ENCODE peak calls at places on chromosomes 5 and 9, in four cellular contexts. One of them, this sample, is unnamed.

GRCh38 chr9:128304971-128305288 is 17.3 kb downstream of the TRUB2 start:
- DNase-seq in IMR-90: peak
- DNase-seq in DND-41: no peak
- DNase-seq in neural progenitor cell: no peak
- DNase-seq in this sample: peak

GRCh38 chr5:166027582-166027981 is 2263.9 kb upstream of the WWC1 start:
- DNase-seq in IMR-90: no peak
- DNase-seq in DND-41: no peak
- DNase-seq in neural progenitor cell: no peak
- DNase-seq in this sample: no peak

GRCh38 chr5:167565555-167565954 is 725.9 kb upstream of the WWC1 start:
- DNase-seq in IMR-90: peak
- DNase-seq in DND-41: no peak
- DNase-seq in neural progenitor cell: peak
- DNase-seq in this sample: peak

GRCh38 chr5:170499621-170500020 is 4.2 kb upstream of the KCNIP1 start:
- DNase-seq in IMR-90: no peak
- DNase-seq in DND-41: no peak
- DNase-seq in neural progenitor cell: no peak
- DNase-seq in this sample: no peak

GRCh38 chr5:137622850-137623249 is 113.0 kb downstream of the KLHL3 start:
- DNase-seq in IMR-90: no peak
- DNase-seq in DND-41: no peak
- DNase-seq in neural progenitor cell: no peak
- DNase-seq in this sample: no peak

GRCh38 chr9:90188656-90189055 is 454.0 kb downstream of the DIRAS2 start:
- DNase-seq in IMR-90: no peak
- DNase-seq in DND-41: no peak
- DNase-seq in neural progenitor cell: no peak
- DNase-seq in this sample: no peak

GRCh38 chr5:113162770-113163169 is 186.2 kb downstream of the DCP2 start:
- DNase-seq in IMR-90: peak
- DNase-seq in DND-41: no peak
- DNase-seq in neural progenitor cell: no peak
- DNase-seq in this sample: peak

GRCh38 chr9:71676460-71676859 is 91.9 kb downstream of the CEMIP2 start:
- DNase-seq in IMR-90: no peak
- DNase-seq in DND-41: no peak
- DNase-seq in neural progenitor cell: no peak
- DNase-seq in this sample: no peak

GRCh38 chr5:1447772-1448361 is 2.6 kb upstream of the SLC6A3 start:
- DNase-seq in IMR-90: no peak
- DNase-seq in DND-41: peak
- DNase-seq in neural progenitor cell: no peak
- DNase-seq in this sample: no peak

GRCh38 chr5:64973226-64973625 is 204.5 kb downstream of the CWC27 start:
- DNase-seq in IMR-90: no peak
- DNase-seq in DND-41: no peak
- DNase-seq in neural progenitor cell: no peak
- DNase-seq in this sample: no peak

GRCh38 chr5:3862906-3863305 is 267.3 kb downstream of the IRX1 start:
- DNase-seq in IMR-90: no peak
- DNase-seq in DND-41: no peak
- DNase-seq in neural progenitor cell: no peak
- DNase-seq in this sample: no peak

GRCh38 chr9:122126340-122127333 is 32.9 kb downstream of the NDUFA8 start:
- DNase-seq in IMR-90: peak
- DNase-seq in DND-41: no peak
- DNase-seq in neural progenitor cell: peak
- DNase-seq in this sample: peak

GRCh38 chr5:112317866-112318265 is 101.2 kb downstream of the EPB41L4A start:
- DNase-seq in IMR-90: no peak
- DNase-seq in DND-41: no peak
- DNase-seq in neural progenitor cell: no peak
- DNase-seq in this sample: no peak

GRCh38 chr5:174794941-174795672 is 70.7 kb downstream of the MSX2 start:
- DNase-seq in IMR-90: no peak
- DNase-seq in DND-41: no peak
- DNase-seq in neural progenitor cell: peak
- DNase-seq in this sample: no peak

GRCh38 chr5:150506571-150507282 is 1.2 kb upstream of the NDST1 start:
- DNase-seq in IMR-90: no peak
- DNase-seq in DND-41: peak
- DNase-seq in neural progenitor cell: no peak
- DNase-seq in this sample: no peak

GRCh38 chr5:160957312-160957711 is 105.3 kb upstream of the ATP10B start:
- DNase-seq in IMR-90: no peak
- DNase-seq in DND-41: no peak
- DNase-seq in neural progenitor cell: no peak
- DNase-seq in this sample: no peak

GRCh38 chr9:93533863-93534262 is 42.5 kb upstream of the PHF2 start:
- DNase-seq in IMR-90: no peak
- DNase-seq in DND-41: no peak
- DNase-seq in neural progenitor cell: peak
- DNase-seq in this sample: no peak

GRCh38 chr5:121144764-121145163 is 680.7 kb downstream of the PRR16 start:
- DNase-seq in IMR-90: peak
- DNase-seq in DND-41: no peak
- DNase-seq in neural progenitor cell: no peak
- DNase-seq in this sample: peak

GRCh38 chr5:42498000-42498399 is 74.8 kb downstream of the GHR start:
- DNase-seq in IMR-90: no peak
- DNase-seq in DND-41: no peak
- DNase-seq in neural progenitor cell: no peak
- DNase-seq in this sample: no peak

GRCh38 chr5:15620501-15620900 is 120.5 kb downstream of the FBXL7 start:
- DNase-seq in IMR-90: peak
- DNase-seq in DND-41: no peak
- DNase-seq in neural progenitor cell: no peak
- DNase-seq in this sample: no peak

GRCh38 chr5:109630109-109630508 is 59.6 kb upstream of the MAN2A1 start:
- DNase-seq in IMR-90: no peak
- DNase-seq in DND-41: no peak
- DNase-seq in neural progenitor cell: peak
- DNase-seq in this sample: no peak
- H3K4me2 ChIP-seq in IMR-90: no peak
- H3K4me2 ChIP-seq in DND-41: no peak
- H3K4me2 ChIP-seq in neural progenitor cell: no peak
- H3K4me2 ChIP-seq in this sample: no peak

DNA sequence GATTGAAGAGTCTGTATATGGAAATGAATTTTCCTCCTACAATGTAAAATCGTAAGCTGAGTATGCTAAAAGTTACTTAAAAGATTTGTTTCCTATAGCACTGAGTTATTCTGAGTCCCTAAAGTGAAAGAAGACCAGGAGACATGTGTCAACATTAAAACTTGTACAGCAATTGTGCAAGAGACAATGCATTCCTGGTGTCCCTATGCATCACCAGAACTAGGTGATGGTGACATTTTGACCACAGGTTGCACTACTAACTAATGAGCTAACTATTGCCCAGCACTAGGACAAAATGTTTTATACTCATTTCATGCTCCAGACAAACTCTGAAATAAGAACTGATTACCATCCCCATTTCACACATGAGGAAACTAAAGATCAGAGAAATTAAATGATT is 269.3 kb downstream of the ACTL7B start:
- DNase-seq in IMR-90: no peak
- DNase-seq in DND-41: no peak
- DNase-seq in neural progenitor cell: no peak
- DNase-seq in this sample: no peak
- H3K27ac ChIP-seq in IMR-90: no peak
- H3K27ac ChIP-seq in DND-41: no peak
- H3K27ac ChIP-seq in neural progenitor cell: no peak
- H3K27ac ChIP-seq in this sample: no peak

DNA sequence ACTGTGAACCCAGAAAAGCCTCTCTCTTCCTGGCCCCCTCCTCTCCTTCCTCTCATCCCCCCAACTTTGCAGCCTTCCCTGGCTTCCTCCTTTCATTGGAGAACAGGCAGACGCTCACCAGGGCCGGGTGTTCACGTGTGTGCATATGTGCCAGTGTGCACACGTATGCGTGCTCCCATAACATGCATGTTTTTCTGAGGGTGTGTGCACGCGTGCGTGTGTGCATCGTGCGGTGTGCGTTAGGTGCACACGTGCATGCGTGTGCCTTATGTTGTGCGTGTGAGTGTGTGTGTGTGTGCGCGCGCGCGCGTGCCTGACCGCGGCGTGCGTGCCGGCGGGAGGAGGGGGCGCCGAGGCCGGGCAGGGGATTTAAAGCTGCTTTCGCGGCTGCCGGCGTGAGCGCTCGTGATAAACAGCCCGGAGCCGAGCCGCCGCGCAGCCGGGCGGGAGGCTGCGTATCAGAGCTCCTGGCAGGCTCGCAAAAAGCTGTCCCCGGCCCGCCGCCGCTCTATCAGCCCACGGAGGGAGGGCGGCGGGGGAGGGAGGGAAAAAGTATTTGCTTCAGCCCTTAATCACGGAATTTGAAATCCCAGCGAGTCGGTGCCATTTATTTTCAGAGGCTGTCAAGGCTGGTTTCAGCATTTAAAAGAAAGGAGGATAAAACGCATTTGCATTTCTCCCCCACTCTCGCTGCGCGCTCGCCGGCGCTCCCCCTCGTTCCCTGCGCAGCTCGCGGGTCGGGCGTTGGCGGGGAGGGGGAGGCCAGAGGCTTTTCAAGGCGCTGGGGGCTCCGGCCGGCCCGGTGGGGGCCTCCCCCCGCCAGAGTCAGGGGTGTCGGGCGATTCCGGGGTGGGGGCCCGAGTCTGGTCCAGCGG is 183.9 kb downstream of the C9orf50 start:
- DNase-seq in IMR-90: peak
- DNase-seq in DND-41: no peak
- DNase-seq in neural progenitor cell: peak
- DNase-seq in this sample: peak
- H3K9ac ChIP-seq in IMR-90: peak
- H3K9ac ChIP-seq in DND-41: no peak
- H3K9ac ChIP-seq in neural progenitor cell: no peak
- H3K9ac ChIP-seq in this sample: peak

GRCh38 chr9:6133346-6134063 is 82.1 kb upstream of the IL33 start:
- DNase-seq in IMR-90: no peak
- DNase-seq in DND-41: peak
- DNase-seq in neural progenitor cell: no peak
- DNase-seq in this sample: peak
- H3K4me2 ChIP-seq in IMR-90: no peak
- H3K4me2 ChIP-seq in DND-41: no peak
- H3K4me2 ChIP-seq in neural progenitor cell: no peak
- H3K4me2 ChIP-seq in this sample: peak

GRCh38 chr9:28758971-28759370 is 1185.7 kb upstream of the C9orf72 start:
- DNase-seq in IMR-90: no peak
- DNase-seq in DND-41: no peak
- DNase-seq in neural progenitor cell: no peak
- DNase-seq in this sample: no peak
- H3K27ac ChIP-seq in IMR-90: no peak
- H3K27ac ChIP-seq in DND-41: no peak
- H3K27ac ChIP-seq in neural progenitor cell: no peak
- H3K27ac ChIP-seq in this sample: no peak

GRCh38 chr9:137685886-137686420 is 67.1 kb downstream of the EHMT1 start:
- DNase-seq in IMR-90: no peak
- DNase-seq in DND-41: no peak
- DNase-seq in neural progenitor cell: no peak
- DNase-seq in this sample: no peak
- H3K9ac ChIP-seq in IMR-90: no peak
- H3K9ac ChIP-seq in DND-41: no peak
- H3K9ac ChIP-seq in neural progenitor cell: no peak
- H3K9ac ChIP-seq in this sample: no peak

DNA sequence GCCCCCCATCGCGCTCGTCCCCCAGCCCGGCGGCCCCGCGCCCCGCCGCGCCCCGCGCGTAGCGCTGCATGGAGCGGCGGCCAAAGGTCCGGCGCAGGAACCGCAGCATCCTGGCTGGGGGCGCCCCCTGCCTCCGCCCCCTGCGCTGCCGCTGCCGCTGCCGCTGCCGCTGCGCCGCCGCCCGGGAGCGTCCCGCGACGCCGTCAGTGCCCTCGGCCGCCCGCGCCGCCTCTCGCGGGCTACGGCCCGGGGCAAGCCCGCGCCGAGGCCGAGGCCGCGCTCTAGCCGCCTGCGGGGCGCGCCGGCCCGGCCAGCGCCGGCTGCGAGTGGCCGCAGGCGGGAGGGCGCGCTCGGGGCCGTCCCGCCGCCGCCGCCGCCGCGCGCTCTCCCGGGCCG is 523 bp downstream of the EPB41L4B start:
- DNase-seq in IMR-90: no peak
- DNase-seq in DND-41: no peak
- DNase-seq in neural progenitor cell: peak
- DNase-seq in this sample: peak
- H3K4me2 ChIP-seq in IMR-90: no peak
- H3K4me2 ChIP-seq in DND-41: no peak
- H3K4me2 ChIP-seq in neural progenitor cell: no peak
- H3K4me2 ChIP-seq in this sample: no peak

DNA sequence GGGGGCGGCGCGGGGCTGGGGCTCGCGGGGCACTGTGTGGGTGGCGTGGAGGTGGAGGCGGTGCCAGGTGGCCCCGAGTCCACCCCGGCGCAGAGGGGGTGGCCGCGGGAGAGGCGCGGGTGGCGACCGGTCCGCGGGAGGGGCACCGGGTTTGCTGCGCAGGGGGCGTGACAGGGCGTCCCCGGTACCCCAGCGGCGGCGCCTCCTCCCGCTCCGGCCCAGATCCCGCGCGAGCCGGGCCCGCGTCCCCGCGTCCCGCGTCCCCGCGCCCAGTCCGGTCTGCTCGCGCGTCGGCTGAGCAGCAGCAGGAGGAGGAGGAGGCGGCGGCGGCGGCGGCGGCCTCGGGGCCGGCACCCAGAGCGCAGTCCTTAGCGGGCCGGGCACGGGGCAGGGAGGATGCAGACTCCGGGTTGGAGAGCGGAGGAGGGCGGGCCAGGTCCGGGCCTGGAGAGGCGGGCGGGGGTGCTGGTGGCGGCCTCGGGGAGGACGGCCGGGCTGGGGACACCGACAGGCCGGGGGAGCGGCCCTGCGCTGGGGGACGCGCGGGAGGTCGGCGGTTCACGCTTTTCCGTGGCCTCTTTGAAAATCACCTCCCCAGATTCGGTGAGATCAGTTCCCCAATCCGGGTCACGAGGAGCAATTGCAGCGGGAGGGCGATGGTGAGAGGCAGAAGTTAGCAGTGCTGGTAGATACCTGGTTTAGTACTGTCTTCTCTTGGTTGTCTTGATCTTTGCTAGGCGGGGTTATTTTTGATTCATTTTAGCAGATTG is 1.6 kb downstream of the TRIO start:
- DNase-seq in IMR-90: peak
- DNase-seq in DND-41: no peak
- DNase-seq in neural progenitor cell: peak
- DNase-seq in this sample: peak
- H3K27ac ChIP-seq in IMR-90: peak
- H3K27ac ChIP-seq in DND-41: no peak
- H3K27ac ChIP-seq in neural progenitor cell: no peak
- H3K27ac ChIP-seq in this sample: peak

GRCh38 chr5:54524082-54524481 is 6.5 kb downstream of the SNX18 start:
- DNase-seq in IMR-90: no peak
- DNase-seq in DND-41: no peak
- DNase-seq in neural progenitor cell: no peak
- DNase-seq in this sample: no peak
- H3K9ac ChIP-seq in IMR-90: peak
- H3K9ac ChIP-seq in DND-41: no peak
- H3K9ac ChIP-seq in neural progenitor cell: no peak
- H3K9ac ChIP-seq in this sample: no peak

GRCh38 chr9:73412874-73413273 is 261.2 kb downstream of the ANXA1 start:
- DNase-seq in IMR-90: no peak
- DNase-seq in DND-41: no peak
- DNase-seq in neural progenitor cell: no peak
- DNase-seq in this sample: no peak
- H3K4me2 ChIP-seq in IMR-90: no peak
- H3K4me2 ChIP-seq in DND-41: no peak
- H3K4me2 ChIP-seq in neural progenitor cell: no peak
- H3K4me2 ChIP-seq in this sample: no peak